ENCODE peak calls at places on chromosomes 11 and 22, in four cellular contexts. One of them, this sample, is unnamed.

GRCh38 chr11:46248270-46249102 is 29.0 kb upstream of the CREB3L1 start:
- DNase-seq in cardiac muscle cell: peak; percentile 93
- DNase-seq in pancreas: no peak
- DNase-seq in BJ: peak; percentile 85
- DNase-seq in this sample: peak; percentile 95

GRCh38 chr11:26860411-26860810 is 133.5 kb upstream of the FIBIN start:
- DNase-seq in BJ: peak; percentile 19
- DNase-seq in cardiac muscle cell: peak; percentile 32
- DNase-seq in pancreas: no peak
- DNase-seq in this sample: peak; percentile 12

GRCh38 chr11:37963440-37963839 is 1365.4 kb upstream of the RAG2 start:
- DNase-seq in BJ: no peak
- DNase-seq in cardiac muscle cell: no peak
- DNase-seq in pancreas: no peak
- DNase-seq in this sample: no peak

GRCh38 chr11:39011822-39012221 is 2413.8 kb upstream of the RAG2 start:
- DNase-seq in BJ: no peak
- DNase-seq in cardiac muscle cell: no peak
- DNase-seq in pancreas: no peak
- DNase-seq in this sample: no peak

GRCh38 chr11:111764621-111765020 is 1.6 kb downstream of the PPP2R1B start:
- DNase-seq in BJ: no peak
- DNase-seq in cardiac muscle cell: no peak
- DNase-seq in pancreas: no peak
- DNase-seq in this sample: peak; percentile 31

GRCh38 chr11:208177-208916 is 839 bp downstream of the RIC8A start:
- DNase-seq in pancreas: peak; percentile 82
- DNase-seq in cardiac muscle cell: peak; percentile 76
- DNase-seq in BJ: no peak
- DNase-seq in this sample: peak; percentile 84

GRCh38 chr22:44347549-44347948 is 34.8 kb upstream of the SHISAL1 start:
- DNase-seq in BJ: no peak
- DNase-seq in pancreas: no peak
- DNase-seq in cardiac muscle cell: no peak
- DNase-seq in this sample: no peak

GRCh38 chr22:48434868-48435250 is 1392.8 kb downstream of the BRD1 start:
- DNase-seq in pancreas: no peak
- DNase-seq in cardiac muscle cell: no peak
- DNase-seq in BJ: no peak
- DNase-seq in this sample: no peak

GRCh38 chr22:19714320-19715252 is at the start of gene SEPTIN5:
- DNase-seq in pancreas: no peak
- DNase-seq in cardiac muscle cell: no peak
- DNase-seq in BJ: no peak
- DNase-seq in this sample: no peak

GRCh38 chr11:4683020-4683419 is 14.6 kb downstream of the OR51E2 start:
- DNase-seq in BJ: no peak
- DNase-seq in cardiac muscle cell: no peak
- DNase-seq in pancreas: no peak
- DNase-seq in this sample: no peak

GRCh38 chr22:49372111-49372529 is 455.6 kb downstream of the BRD1 start:
- DNase-seq in BJ: no peak
- DNase-seq in pancreas: no peak
- DNase-seq in cardiac muscle cell: no peak
- DNase-seq in this sample: no peak

GRCh38 chr22:40621309-40622151 is 15.0 kb downstream of the MRTFA start:
- DNase-seq in BJ: no peak
- DNase-seq in cardiac muscle cell: no peak
- DNase-seq in pancreas: no peak
- DNase-seq in this sample: no peak

GRCh38 chr11:119615003-119615878 is 113.8 kb downstream of the NECTIN1 start:
- DNase-seq in BJ: peak; percentile 13
- DNase-seq in cardiac muscle cell: peak; percentile 73
- DNase-seq in pancreas: no peak
- DNase-seq in this sample: peak; percentile 81

GRCh38 chr11:69217276-69218105 is 61.8 kb downstream of the SMIM38 start:
- DNase-seq in cardiac muscle cell: no peak
- DNase-seq in BJ: no peak
- DNase-seq in pancreas: no peak
- DNase-seq in this sample: no peak

GRCh38 chr11:64152841-64153691 is 12.8 kb downstream of the MACROD1 start:
- DNase-seq in cardiac muscle cell: peak; percentile 54
- DNase-seq in BJ: no peak
- DNase-seq in pancreas: peak; percentile 74
- DNase-seq in this sample: peak; percentile 27

GRCh38 chr11:106697058-106697457 is 321.2 kb downstream of the GUCY1A2 start:
- DNase-seq in cardiac muscle cell: peak; percentile 78
- DNase-seq in pancreas: no peak
- DNase-seq in BJ: peak; percentile 28
- DNase-seq in this sample: peak; percentile 37

GRCh38 chr11:70477607-70478006 is 79.3 kb downstream of the CTTN start:
- DNase-seq in BJ: no peak
- DNase-seq in cardiac muscle cell: no peak
- DNase-seq in pancreas: no peak
- DNase-seq in this sample: no peak

GRCh38 chr22:41524809-41525449 is 19.3 kb downstream of the POLR3H start:
- DNase-seq in cardiac muscle cell: no peak
- DNase-seq in BJ: no peak
- DNase-seq in pancreas: peak; percentile 33
- DNase-seq in this sample: peak; percentile 42

GRCh38 chr11:7154881-7155344 is 66.1 kb downstream of the RBMXL2 start:
- DNase-seq in BJ: no peak
- DNase-seq in cardiac muscle cell: no peak
- DNase-seq in pancreas: no peak
- DNase-seq in this sample: peak; percentile 36

DNA sequence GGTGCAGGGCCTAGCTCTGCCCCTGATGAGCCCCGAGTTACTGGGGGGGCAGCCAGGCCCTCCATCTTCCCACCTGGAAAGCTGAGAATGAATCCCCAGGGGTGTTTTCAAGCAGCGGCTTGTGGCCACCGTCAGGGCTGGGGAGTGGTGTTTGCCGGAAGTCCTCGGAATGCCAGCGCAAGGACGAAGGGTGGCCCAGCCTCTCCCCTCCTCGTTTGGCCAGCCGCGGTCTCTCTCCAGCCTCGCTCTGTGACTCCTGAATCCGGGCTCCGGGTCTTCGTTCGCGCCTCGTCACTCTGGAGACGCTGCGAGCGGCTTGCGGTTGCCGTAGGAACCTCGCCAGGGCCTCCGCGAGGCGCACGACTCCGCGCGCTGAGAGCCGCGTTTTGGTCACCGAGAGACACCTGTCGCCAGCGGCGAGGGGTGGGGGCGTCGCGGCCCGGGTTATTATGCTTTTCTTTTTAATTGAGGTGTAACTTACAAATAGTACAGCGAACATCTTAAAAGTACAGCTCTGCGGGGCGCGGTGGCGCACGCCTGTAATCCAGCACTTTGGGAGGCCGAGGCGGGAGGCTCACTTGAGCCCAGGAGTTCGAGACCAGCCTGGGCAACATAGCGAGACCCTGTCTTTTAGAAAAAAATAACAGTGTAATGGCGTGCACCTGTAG is 6.3 kb upstream of the KDELR3 start:
- DNase-seq in cardiac muscle cell: peak; percentile 86
- DNase-seq in pancreas: peak; percentile 84
- DNase-seq in BJ: no peak
- DNase-seq in this sample: peak; percentile 86
- TF ChIP-seq CTCF in cardiac muscle cell: no peak
- TF ChIP-seq CTCF in pancreas: no peak
- TF ChIP-seq CTCF in BJ: no peak
- TF ChIP-seq CTCF in this sample: no peak

GRCh38 chr22:17725465-17725800 is 48.8 kb downstream of the BID start:
- DNase-seq in pancreas: no peak
- DNase-seq in cardiac muscle cell: no peak
- DNase-seq in BJ: no peak
- DNase-seq in this sample: no peak
- H3K4me3 ChIP-seq in pancreas: no peak overlapping the region
- H3K4me3 ChIP-seq in cardiac muscle cell: no peak overlapping the region
- H3K4me3 ChIP-seq in BJ: no peak overlapping the region
- H3K4me3 ChIP-seq in this sample: no peak overlapping the region

GRCh38 chr11:79331251-79331901 is 109.5 kb downstream of the TENM4 start:
- DNase-seq in pancreas: no peak
- DNase-seq in BJ: no peak
- DNase-seq in cardiac muscle cell: no peak
- DNase-seq in this sample: no peak

GRCh38 chr11:79332017-79332416 is 108.8 kb downstream of the TENM4 start:
- DNase-seq in BJ: no peak
- DNase-seq in cardiac muscle cell: peak; percentile 35
- DNase-seq in pancreas: no peak
- DNase-seq in this sample: no peak

GRCh38 chr11:79328402-79328801 is 112.4 kb downstream of the TENM4 start:
- DNase-seq in BJ: no peak
- DNase-seq in pancreas: no peak
- DNase-seq in cardiac muscle cell: no peak
- DNase-seq in this sample: no peak

GRCh38 chr11:79325851-79326250 is 115.0 kb downstream of the TENM4 start:
- DNase-seq in cardiac muscle cell: no peak
- DNase-seq in pancreas: no peak
- DNase-seq in BJ: no peak
- DNase-seq in this sample: no peak

DNA sequence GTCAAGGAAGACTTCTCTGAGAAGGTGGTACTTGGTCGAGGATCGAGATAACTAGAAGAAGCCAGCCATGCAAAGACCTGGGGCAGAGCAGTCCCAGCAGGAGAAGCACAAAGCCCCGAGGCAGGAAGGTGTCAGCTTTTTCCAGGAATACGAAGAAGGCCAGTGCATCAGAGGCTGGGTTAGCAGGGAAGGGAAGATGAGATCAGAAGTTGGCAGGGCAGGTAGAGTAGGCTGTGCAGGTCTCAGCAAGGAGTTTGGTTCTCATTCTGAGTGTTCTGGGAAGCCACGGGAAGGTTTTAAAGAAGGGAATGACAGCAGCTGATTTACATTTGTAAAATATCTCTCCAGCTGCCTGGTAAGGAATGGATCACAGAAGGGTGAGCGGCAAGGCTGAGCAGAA is 111.3 kb downstream of the TENM4 start:
- DNase-seq in pancreas: no peak
- DNase-seq in cardiac muscle cell: no peak
- DNase-seq in BJ: no peak
- DNase-seq in this sample: no peak
- TF ChIP-seq CTCF in pancreas: no peak
- TF ChIP-seq CTCF in cardiac muscle cell: no peak
- TF ChIP-seq CTCF in BJ: no peak
- TF ChIP-seq CTCF in this sample: no peak

GRCh38 chr22:37562049-37562784 is 1.9 kb downstream of the CDC42EP1 start:
- DNase-seq in cardiac muscle cell: no peak
- DNase-seq in BJ: no peak
- DNase-seq in pancreas: peak; percentile 66
- DNase-seq in this sample: no peak
- H3K4me3 ChIP-seq in cardiac muscle cell: no peak overlapping the region
- H3K4me3 ChIP-seq in BJ: peak overlapping the region; percentile 83
- H3K4me3 ChIP-seq in pancreas: peak overlapping the region; percentile 95
- H3K4me3 ChIP-seq in this sample: peak overlapping the region; percentile 88

GRCh38 chr11:95231126-95231880 is at the start of gene SESN3:
- DNase-seq in BJ: peak; percentile 92
- DNase-seq in pancreas: peak; percentile 99
- DNase-seq in cardiac muscle cell: peak; percentile 100
- DNase-seq in this sample: peak; percentile 97
- TF ChIP-seq CTCF in BJ: no peak
- TF ChIP-seq CTCF in pancreas: no peak
- TF ChIP-seq CTCF in cardiac muscle cell: peak; percentile 15
- TF ChIP-seq CTCF in this sample: no peak

GRCh38 chr11:67270256-67271211 is 4.3 kb downstream of the GRK2 start:
- DNase-seq in cardiac muscle cell: peak; percentile 47
- DNase-seq in pancreas: peak; percentile 37
- DNase-seq in BJ: no peak
- DNase-seq in this sample: no peak
- H3K4me3 ChIP-seq in cardiac muscle cell: no peak overlapping the region
- H3K4me3 ChIP-seq in pancreas: peak overlapping the region; percentile 17
- H3K4me3 ChIP-seq in BJ: no peak overlapping the region
- H3K4me3 ChIP-seq in this sample: peak overlapping the region; percentile 38